ENCODE peak calls at places on chromosomes 6 and 20, in eight cellular contexts. H, A, Z, B, N, G, Y and K are unnamed samples.

GRCh38 chr6:4610256-4610655 is 165.9 kb upstream of the CDYL start:
- DNase-seq in H (no peak), A (peak), Z (no peak), B (peak), N (no peak), G (no peak), Y (no peak), K (no peak)

GRCh38 chr6:151096255-151096612 is 143.5 kb upstream of the AKAP12 start:
- DNase-seq in H (no peak), A (no peak), Z (no peak), B (no peak), N (no peak), G (no peak), Y (no peak), K (no peak)

GRCh38 chr6:41759106-41759904 is 12.1 kb upstream of the PGC start:
- DNase-seq in H (no peak), A (no peak), Z (no peak), B (no peak), N (no peak), G (no peak), Y (no peak), K (no peak)

GRCh38 chr6:152232494-152233151 is 404.5 kb downstream of the SYNE1 start:
- DNase-seq in H (no peak), A (no peak), Z (no peak), B (peak), N (no peak), G (peak), Y (peak), K (no peak)

GRCh38 chr20:63320041-63320511 is 27.1 kb downstream of the COL20A1 start:
- DNase-seq in H (no peak), A (no peak), Z (no peak), B (no peak), N (no peak), G (no peak), Y (no peak), K (no peak)

GRCh38 chr20:49385471-49385870 is 97.0 kb downstream of the KCNB1 start:
- DNase-seq in H (no peak), A (no peak), Z (no peak), B (peak), N (no peak), G (no peak), Y (peak), K (no peak)

GRCh38 chr20:25669826-25670422 is 26.7 kb downstream of the ZNF337 start:
- DNase-seq in H (no peak), A (no peak), Z (peak), B (peak), N (peak), G (peak), Y (peak), K (no peak)

GRCh38 chr6:164109770-164110140 is 695.2 kb downstream of the QKI start:
- DNase-seq in H (no peak), A (no peak), Z (no peak), B (no peak), N (peak), G (peak), Y (peak), K (no peak)

GRCh38 chr6:85192186-85192585 is 257.7 kb upstream of the NT5E start:
- DNase-seq in H (no peak), A (no peak), Z (no peak), B (peak), N (no peak), G (no peak), Y (no peak), K (no peak)

GRCh38 chr20:19785173-19785799 is 27.2 kb downstream of the RIN2 start:
- DNase-seq in H (no peak), A (no peak), Z (no peak), B (no peak), N (no peak), G (no peak), Y (no peak), K (no peak)

GRCh38 chr6:1766663-1767062 is 156.9 kb downstream of the FOXC1 start:
- DNase-seq in H (no peak), A (no peak), Z (no peak), B (no peak), N (no peak), G (no peak), Y (no peak), K (no peak)

GRCh38 chr6:2963756-2964155 is 7.6 kb downstream of the SERPINB6 start:
- DNase-seq in H (no peak), A (no peak), Z (no peak), B (no peak), N (no peak), G (no peak), Y (no peak), K (no peak)

GRCh38 chr6:138666636-138667035 is 106.9 kb upstream of the CCDC28A start:
- DNase-seq in H (no peak), A (no peak), Z (no peak), B (no peak), N (no peak), G (no peak), Y (no peak), K (no peak)

GRCh38 chr6:21808551-21809181 is 215.1 kb downstream of the SOX4 start:
- DNase-seq in H (no peak), A (no peak), Z (no peak), B (no peak), N (no peak), G (no peak), Y (no peak), K (no peak)

GRCh38 chr6:21390537-21391213 is 202.9 kb upstream of the SOX4 start:
- DNase-seq in H (no peak), A (no peak), Z (no peak), B (no peak), N (no peak), G (no peak), Y (peak), K (no peak)

GRCh38 chr6:13238017-13238416 is 90.3 kb downstream of the TBC1D7 start:
- DNase-seq in H (no peak), A (no peak), Z (no peak), B (no peak), N (no peak), G (no peak), Y (no peak), K (no peak)

GRCh38 chr20:48827880-48828733 is at the start of gene PREX1:
- DNase-seq in H (peak), A (peak), Z (no peak), B (no peak), N (peak), G (peak), Y (peak), K (peak)

GRCh38 chr6:131532476-131533108 is 40.4 kb upstream of the ARG1 start:
- DNase-seq in H (no peak), A (no peak), Z (no peak), B (no peak), N (no peak), G (no peak), Y (peak), K (no peak)

GRCh38 chr6:5379647-5380242 is 118.4 kb downstream of the FARS2 start:
- DNase-seq in H (no peak), A (no peak), Z (no peak), B (peak), N (peak), G (peak), Y (peak), K (no peak)

GRCh38 chr6:14903176-14904088 is 342.4 kb upstream of the JARID2 start:
- DNase-seq in H (no peak), A (no peak), Z (no peak), B (no peak), N (no peak), G (no peak), Y (no peak), K (no peak)

GRCh38 chr20:1628621-1629020 is 8.8 kb upstream of the SIRPB1 start:
- DNase-seq in H (no peak), A (no peak), Z (no peak), B (no peak), N (no peak), G (no peak), Y (no peak), K (no peak)

GRCh38 chr6:90295854-90296345 is 743 bp downstream of the BACH2 start:
- DNase-seq in H (peak), A (peak), Z (peak), B (peak), N (peak), G (peak), Y (peak), K (peak)

GRCh38 chr6:140554421-140554820 is 1180.0 kb upstream of the CITED2 start:
- DNase-seq in H (no peak), A (no peak), Z (no peak), B (no peak), N (no peak), G (no peak), Y (no peak), K (no peak)

GRCh38 chr6:77457720-77458349 is 5.5 kb downstream of the HTR1B start:
- DNase-seq in H (no peak), A (peak), Z (peak), B (peak), N (peak), G (peak), Y (peak), K (peak)

GRCh38 chr6:112752791-112753190 is 405.7 kb downstream of the RFPL4B start:
- DNase-seq in H (no peak), A (no peak), Z (peak), B (no peak), N (no peak), G (no peak), Y (no peak), K (no peak)

GRCh38 chr6:30589754-30590358 is 18.6 kb downstream of the ABCF1 start:
- DNase-seq in H (no peak), A (no peak), Z (no peak), B (no peak), N (no peak), G (no peak), Y (no peak), K (no peak)

DNA sequence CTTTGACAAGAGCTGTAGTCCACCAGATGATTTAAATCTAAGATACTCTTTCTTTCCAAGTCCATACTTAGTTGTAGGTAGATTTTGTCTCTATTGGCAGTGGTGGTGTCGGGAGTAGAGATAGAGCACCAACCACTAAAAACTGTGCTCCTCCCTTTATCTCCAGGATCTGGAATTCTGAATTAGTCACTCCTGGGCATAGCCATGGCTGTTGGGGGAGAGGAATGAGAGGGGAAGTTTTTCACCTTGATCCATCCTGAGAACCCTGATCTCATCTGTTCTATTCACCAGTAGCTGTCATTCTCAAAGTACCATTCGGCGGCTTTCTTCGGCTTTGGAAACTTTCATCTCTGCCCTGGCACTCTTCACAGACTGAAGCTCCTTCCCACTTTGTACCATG is 35.6 kb upstream of the NKX2-4 start:
- DNase-seq in H (no peak), A (no peak), Z (no peak), B (no peak), N (no peak), G (no peak), Y (no peak), K (no peak)
- TF ChIP-seq CTCF in H (no peak), A (no peak), Z (no peak), B (no peak), N (no peak), G (no peak), Y (no peak), K (no peak)

DNA sequence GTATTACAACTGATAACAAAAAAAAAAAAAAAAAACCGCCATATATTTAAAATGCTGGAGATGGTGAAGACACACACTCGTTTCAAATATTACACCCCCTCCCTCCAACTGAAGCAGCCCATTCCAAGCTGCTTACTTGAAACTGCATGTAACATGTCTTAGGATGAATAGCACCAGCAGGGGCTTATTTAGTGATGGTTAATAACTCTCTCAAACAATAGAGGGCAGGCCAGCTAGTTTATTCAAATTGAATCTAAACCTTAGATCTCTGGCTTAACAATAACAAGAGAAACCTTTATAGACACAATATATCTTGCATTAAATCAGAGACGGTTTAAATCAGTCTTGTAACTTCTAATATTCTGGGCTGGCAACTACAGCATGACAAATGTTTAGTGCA is 9.3 kb upstream of the JPH2 start:
- DNase-seq in H (no peak), A (no peak), Z (no peak), B (peak), N (no peak), G (no peak), Y (peak), K (no peak)
- TF ChIP-seq CTCF in H (no peak), A (peak), Z (peak), B (peak), N (no peak), G (no peak), Y (no peak), K (no peak)

DNA sequence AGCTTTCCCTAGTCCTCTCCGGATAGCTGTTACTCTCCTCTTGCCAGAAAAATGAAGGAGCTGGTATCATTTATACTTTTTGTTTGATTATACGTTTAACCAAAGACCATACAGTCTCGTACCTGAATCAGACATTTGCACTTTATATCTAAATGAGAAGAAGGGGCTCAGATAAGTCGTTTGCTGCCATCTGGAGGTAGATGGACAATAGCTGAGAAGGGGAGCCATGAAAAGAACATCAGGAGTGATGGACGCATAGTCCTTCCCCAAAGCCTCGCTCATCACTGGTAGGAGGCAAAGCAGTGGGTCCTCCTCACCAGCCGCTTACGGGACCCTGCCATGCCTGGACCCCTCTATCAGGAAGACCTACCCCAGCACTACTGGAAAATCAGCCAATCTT is 45.4 kb downstream of the RPF2 start:
- DNase-seq in H (no peak), A (no peak), Z (no peak), B (no peak), N (no peak), G (no peak), Y (no peak), K (no peak)
- TF ChIP-seq CTCF in H (no peak), A (no peak), Z (no peak), B (no peak), N (no peak), G (no peak), Y (peak), K (no peak)

GRCh38 chr6:17705778-17706579 is 746 bp downstream of the NUP153 start:
- DNase-seq in H (peak), A (peak), Z (peak), B (peak), N (peak), G (peak), Y (peak), K (peak)
- TF ChIP-seq CTCF in H (no peak), A (peak), Z (no peak), B (peak), N (no peak), G (no peak), Y (no peak), K (peak)

GRCh38 chr6:121849477-121849876 is 414.0 kb downstream of the GJA1 start:
- DNase-seq in H (no peak), A (peak), Z (peak), B (peak), N (peak), G (peak), Y (peak), K (no peak)
- TF ChIP-seq CTCF in H (no peak), A (peak), Z (peak), B (peak), N (peak), G (peak), Y (peak), K (peak)

GRCh38 chr20:58045156-58045555 is 183.3 kb downstream of the ANKRD60 start:
- DNase-seq in H (no peak), A (no peak), Z (no peak), B (no peak), N (no peak), G (no peak), Y (no peak), K (no peak)
- TF ChIP-seq CTCF in H (no peak), A (no peak), Z (no peak), B (no peak), N (no peak), G (no peak), Y (no peak), K (no peak)